ENCODE peak calls at places on chromosomes 3 and 15, in six cellular contexts. C, L, E, V, T and P are unnamed samples.

GRCh38 chr15:77032647-77033416 is 37.9 kb downstream of the PSTPIP1 start:
- DNase-seq in C (peak), L (peak), E (peak), V (no peak), T (no peak), P (no peak)

GRCh38 chr15:76058714-76059319 is 968 bp upstream of the TMEM266 start:
- DNase-seq in C (no peak), L (no peak), E (no peak), V (peak), T (peak), P (no peak)

GRCh38 chr15:74613953-74614743 is 1.5 kb upstream of the CLK3 start:
- DNase-seq in C (no peak), L (no peak), E (no peak), V (no peak), T (no peak), P (no peak)

GRCh38 chr3:31625358-31625757 is 92.6 kb downstream of the STT3B start:
- DNase-seq in C (no peak), L (no peak), E (no peak), V (no peak), T (no peak), P (no peak)

GRCh38 chr3:7630925-7631324 is 770.0 kb downstream of the GRM7 start:
- DNase-seq in C (peak), L (no peak), E (peak), V (no peak), T (no peak), P (no peak)

GRCh38 chr3:43695443-43695842 is 4.7 kb downstream of the ABHD5 start:
- DNase-seq in C (no peak), L (no peak), E (no peak), V (no peak), T (peak), P (no peak)

GRCh38 chr3:109899930-109900329 is 562.6 kb upstream of the DPPA4 start:
- DNase-seq in C (no peak), L (no peak), E (no peak), V (no peak), T (no peak), P (no peak)

GRCh38 chr3:100556656-100557310 is 52.6 kb upstream of the ADGRG7 start:
- DNase-seq in C (no peak), L (no peak), E (no peak), V (no peak), T (no peak), P (peak)

GRCh38 chr15:85527907-85528306 is 147.5 kb downstream of the AKAP13 start:
- DNase-seq in C (peak), L (no peak), E (no peak), V (peak), T (no peak), P (no peak)

GRCh38 chr3:146246493-146246892 is 4.4 kb downstream of the PLSCR4 start:
- DNase-seq in C (no peak), L (no peak), E (no peak), V (no peak), T (no peak), P (no peak)

GRCh38 chr3:146247906-146248305 is 3.0 kb downstream of the PLSCR4 start:
- DNase-seq in C (no peak), L (no peak), E (no peak), V (no peak), T (no peak), P (no peak)

GRCh38 chr3:146250449-146251382 is at the start of gene PLSCR4:
- DNase-seq in C (peak), L (peak), E (peak), V (peak), T (no peak), P (peak)
- TF ChIP-seq POLR2A in C (no peak), L (no peak), E (no peak), V (no peak), T (no peak), P (no peak)

GRCh38 chr3:169771651-169772529 is 1.3 kb upstream of the MYNN start:
- DNase-seq in C (peak), L (no peak), E (peak), V (peak), T (peak), P (peak)

GRCh38 chr3:169772530-169772950 is 656 bp upstream of the MYNN start:
- DNase-seq in C (peak), L (no peak), E (peak), V (peak), T (peak), P (peak)

GRCh38 chr3:169774186-169774585 is 990 bp downstream of the MYNN start:
- DNase-seq in C (no peak), L (no peak), E (no peak), V (no peak), T (no peak), P (no peak)

GRCh38 chr3:169769287-169770181 is at the start of gene ACTRT3:
- DNase-seq in C (peak), L (peak), E (peak), V (peak), T (peak), P (no peak)

GRCh38 chr3:169772951-169773816 is at the start of gene MYNN:
- DNase-seq in C (peak), L (peak), E (peak), V (peak), T (peak), P (peak)
- TF ChIP-seq POLR2A in C (peak), L (peak), E (no peak), V (peak), T (peak), P (peak)

GRCh38 chr3:66499881-66500574 is 794 bp downstream of the LRIG1 start:
- DNase-seq in C (peak), L (peak), E (peak), V (no peak), T (no peak), P (peak)

GRCh38 chr3:66501483-66502266 is 853 bp upstream of the LRIG1 start:
- DNase-seq in C (no peak), L (no peak), E (no peak), V (no peak), T (no peak), P (no peak)

GRCh38 chr3:66502267-66502874 is 1.5 kb upstream of the LRIG1 start:
- DNase-seq in C (no peak), L (no peak), E (no peak), V (no peak), T (no peak), P (no peak)

GRCh38 chr3:66498718-66499611 is 1.9 kb downstream of the LRIG1 start:
- DNase-seq in C (no peak), L (no peak), E (no peak), V (no peak), T (no peak), P (no peak)

GRCh38 chr3:66500575-66501482 is at the start of gene LRIG1:
- DNase-seq in C (peak), L (peak), E (peak), V (peak), T (peak), P (peak)
- TF ChIP-seq POLR2A in C (peak), L (peak), E (no peak), V (peak), T (no peak), P (peak)

GRCh38 chr15:90991587-90992285 is 2.6 kb downstream of the PRC1 start:
- DNase-seq in C (no peak), L (no peak), E (no peak), V (no peak), T (no peak), P (no peak)

GRCh38 chr15:90998737-90999136 is 4.4 kb upstream of the PRC1 start:
- DNase-seq in C (no peak), L (no peak), E (no peak), V (no peak), T (no peak), P (no peak)

GRCh38 chr15:90994059-90994416 is 297 bp downstream of the PRC1 start:
- DNase-seq in C (peak), L (no peak), E (peak), V (no peak), T (no peak), P (peak)

GRCh38 chr15:90990446-90990845 is 3.9 kb downstream of the PRC1 start:
- DNase-seq in C (no peak), L (no peak), E (no peak), V (no peak), T (no peak), P (no peak)

GRCh38 chr15:90994417-90995311 is at the start of gene PRC1:
- DNase-seq in C (peak), L (peak), E (peak), V (peak), T (peak), P (peak)
- TF ChIP-seq POLR2A in C (no peak), L (peak), E (no peak), V (peak), T (peak), P (peak)

DNA sequence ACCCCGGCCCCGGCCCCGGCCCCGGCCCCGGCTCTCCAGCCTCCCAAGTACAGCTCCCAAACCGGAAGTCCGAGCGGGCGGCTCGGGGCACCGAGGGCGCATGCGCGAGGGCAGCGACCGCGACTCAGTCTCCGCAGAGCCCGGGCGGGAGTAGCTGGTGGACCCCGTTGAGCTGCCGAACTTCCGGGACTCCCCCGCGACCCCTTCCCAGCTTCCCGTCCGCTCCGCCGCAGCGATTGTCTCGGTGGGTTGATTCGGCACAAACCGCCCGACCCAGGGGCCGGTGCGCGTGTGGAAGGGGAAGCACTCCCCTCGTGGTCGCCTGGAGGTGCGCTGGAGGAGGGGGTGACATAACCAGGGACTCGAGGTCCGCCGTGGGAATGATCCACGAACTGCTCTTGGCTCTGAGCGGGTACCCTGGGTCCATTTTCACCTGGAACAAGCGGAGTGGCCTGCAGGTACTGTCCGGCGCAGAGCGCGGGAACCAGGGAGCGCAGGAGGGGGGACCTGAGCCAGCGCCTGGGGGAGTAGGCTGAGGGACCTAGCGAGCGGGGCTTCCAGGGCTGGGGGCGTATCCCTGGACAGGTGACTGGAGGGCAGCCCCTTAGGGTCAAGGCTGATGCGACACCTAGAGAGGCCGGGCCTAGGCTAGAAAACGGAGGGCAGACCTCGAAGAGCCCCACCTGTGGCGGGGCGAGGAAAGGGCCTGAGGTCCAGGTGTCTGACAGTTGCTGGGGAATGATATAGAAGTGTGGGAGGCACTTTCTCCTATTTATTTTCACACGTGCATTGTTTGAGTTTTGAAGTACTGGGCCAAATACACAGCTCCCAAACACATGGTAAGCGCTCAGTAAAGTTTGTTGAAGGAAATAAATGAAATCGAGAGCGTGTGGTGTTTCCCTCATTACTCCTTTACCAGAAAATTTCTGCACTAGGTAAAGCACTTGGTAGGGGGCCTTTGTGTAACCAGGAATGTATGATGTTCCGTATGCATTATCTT is at the start of the genes TUBGCP4 and ZSCAN29:
- DNase-seq in C (peak), L (peak), E (peak), V (peak), T (peak), P (peak)
- TF ChIP-seq POLR2A in C (no peak), L (no peak), E (no peak), V (peak), T (peak), P (peak)

GRCh38 chr3:52444860-52445793 is at the start of gene SEMA3G:
- DNase-seq in C (peak), L (peak), E (peak), V (peak), T (peak), P (peak)
- TF ChIP-seq POLR2A in C (peak), L (peak), E (no peak), V (peak), T (peak), P (peak)

DNA sequence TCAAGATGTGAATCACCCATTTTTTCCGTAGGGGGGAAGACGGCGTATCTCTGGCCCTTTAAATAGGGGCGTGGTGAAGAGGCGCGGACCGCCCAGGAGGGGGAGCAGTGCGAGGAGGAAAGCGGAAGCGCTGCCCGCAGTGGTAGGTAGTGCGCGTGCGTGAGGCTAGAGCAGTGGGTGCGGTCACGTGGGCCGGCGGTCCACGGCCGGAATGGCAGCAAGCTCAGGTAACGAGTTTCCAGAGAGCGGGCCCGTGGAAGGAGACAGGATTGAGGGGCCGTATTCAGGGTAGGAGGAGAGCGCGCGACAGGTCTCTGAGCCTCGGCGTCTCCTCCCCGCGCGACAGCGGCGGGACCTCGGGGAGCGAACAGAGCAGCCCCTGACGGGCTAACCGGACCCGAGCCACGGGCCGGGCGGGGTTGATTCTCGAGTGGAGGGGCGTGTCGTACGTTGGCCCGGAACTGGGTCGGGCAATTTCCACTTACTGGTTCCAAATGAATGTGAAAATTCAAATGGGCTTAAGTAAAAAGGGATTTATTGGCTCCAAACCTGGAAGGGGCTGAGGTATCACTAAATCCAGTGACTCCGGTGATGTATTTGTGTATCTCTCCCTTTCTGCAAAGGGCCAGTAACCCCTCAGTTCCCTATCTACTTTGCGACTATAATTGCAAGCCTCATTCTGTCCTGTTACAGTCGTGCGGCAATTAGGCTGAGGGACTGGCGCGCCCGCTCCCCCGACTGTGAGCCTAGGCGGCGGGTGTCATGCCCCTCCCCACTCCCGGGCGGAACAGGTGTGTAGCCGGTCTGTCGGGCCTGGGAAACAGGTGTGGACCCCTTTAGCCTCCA is at the start of gene VPS8:
- DNase-seq in C (peak), L (peak), E (peak), V (peak), T (peak), P (peak)
- TF ChIP-seq POLR2A in C (no peak), L (peak), E (no peak), V (peak), T (peak), P (peak)

DNA sequence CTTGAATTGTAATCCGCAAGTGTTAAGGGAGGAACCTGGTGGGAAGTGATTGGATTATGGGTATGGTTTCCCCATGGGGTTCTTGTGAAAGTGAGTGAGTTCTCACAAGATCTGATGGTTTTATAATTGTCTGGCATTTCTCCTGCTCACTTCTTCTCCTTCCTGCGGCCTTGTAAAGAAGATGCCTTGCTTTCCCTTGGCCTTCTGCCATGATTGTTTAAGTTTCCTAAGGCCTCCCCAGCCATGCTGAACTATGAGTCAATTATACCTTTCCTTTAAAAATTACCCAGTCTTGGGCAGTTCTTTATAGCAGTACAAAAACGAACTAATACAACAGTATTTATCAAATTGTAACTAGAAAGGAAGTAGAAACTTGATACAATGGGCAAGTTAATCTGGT is 31.9 kb downstream of the IFT57 start:
- DNase-seq in C (no peak), L (no peak), E (no peak), V (no peak), T (no peak), P (no peak)
- TF ChIP-seq POLR2A in C (no peak), L (no peak), E (no peak), V (no peak), T (no peak), P (no peak)

GRCh38 chr15:31150732-31151212 is 49.2 kb upstream of the TRPM1 start:
- DNase-seq in C (no peak), L (no peak), E (no peak), V (no peak), T (no peak), P (no peak)

GRCh38 chr15:31151301-31152233 is 50.0 kb upstream of the TRPM1 start:
- DNase-seq in C (no peak), L (no peak), E (peak), V (no peak), T (no peak), P (no peak)

GRCh38 chr15:31148622-31149505 is 47.3 kb upstream of the TRPM1 start:
- DNase-seq in C (no peak), L (no peak), E (peak), V (no peak), T (no peak), P (no peak)

GRCh38 chr15:31147943-31148621 is 46.6 kb upstream of the TRPM1 start:
- DNase-seq in C (no peak), L (no peak), E (no peak), V (no peak), T (no peak), P (no peak)

GRCh38 chr15:31149987-31150386 is 48.5 kb upstream of the TRPM1 start:
- DNase-seq in C (no peak), L (no peak), E (no peak), V (no peak), T (no peak), P (no peak)
- TF ChIP-seq POLR2A in C (no peak), L (no peak), E (no peak), V (no peak), T (no peak), P (no peak)